ENCODE peak calls at places on chromosomes 11 and 22, in eight cellular contexts. A, E, C, P, F, S, Q and J are unnamed samples.

GRCh38 chr11:130522284-130522961 is 74.0 kb downstream of the ADAMTS15 start:
- DNase-seq in E (peak; percentile 51), F (peak; percentile 93), S (no peak), Q (no peak), P (peak; percentile 95), A (peak; percentile 54), C (peak; percentile 94), J (no peak)

GRCh38 chr22:23826510-23827350 is 12.1 kb downstream of the DERL3 start:
- DNase-seq in Q (no peak), F (peak; percentile 9), S (no peak), E (peak; percentile 35), P (peak; percentile 20), A (no peak), C (no peak), J (no peak)

GRCh38 chr22:19984201-19984753 is 32.3 kb downstream of the ARVCF start:
- DNase-seq in Q (no peak), A (no peak), C (no peak), E (no peak), F (peak; percentile 74), P (peak; percentile 79), S (peak; percentile 45), J (peak; percentile 53)

GRCh38 chr11:34891611-34892010 is 24.6 kb downstream of the APIP start:
- DNase-seq in E (no peak), P (no peak), C (no peak), F (no peak), Q (no peak), A (no peak), S (no peak), J (no peak)

GRCh38 chr11:34165786-34166557 is 60.5 kb downstream of the NAT10 start:
- DNase-seq in A (no peak), E (no peak), F (no peak), Q (no peak), P (no peak), S (no peak), C (no peak), J (no peak)

GRCh38 chr11:67271548-67272284 is 5.4 kb downstream of the GRK2 start:
- DNase-seq in P (no peak), C (no peak), Q (no peak), E (no peak), A (no peak), F (no peak), S (peak; percentile 69), J (peak; percentile 90)

GRCh38 chr11:128052912-128053641 is 534.3 kb downstream of the ETS1 start:
- DNase-seq in P (peak; percentile 89), C (no peak), E (peak; percentile 78), F (peak; percentile 84), Q (no peak), S (no peak), A (no peak), J (no peak)

GRCh38 chr22:34319346-34319745 is 399.1 kb upstream of the LARGE1 start:
- DNase-seq in A (no peak), Q (no peak), C (no peak), F (no peak), E (no peak), S (no peak), P (no peak), J (no peak)

GRCh38 chr11:520428-521178 is 13.6 kb upstream of the RNH1 start:
- DNase-seq in Q (no peak), E (no peak), F (no peak), S (no peak), C (no peak), A (no peak), P (no peak), J (peak; percentile 50)

GRCh38 chr22:35582218-35582860 is 34.8 kb downstream of the MB start:
- DNase-seq in E (no peak), F (no peak), A (no peak), Q (no peak), P (no peak), S (no peak), C (no peak), J (no peak)

GRCh38 chr11:912266-912665 is 1.7 kb upstream of the CHID1 start:
- DNase-seq in Q (no peak), A (no peak), S (no peak), E (no peak), C (no peak), F (no peak), P (no peak), J (no peak)

GRCh38 chr11:114977596-114977995 is 299.3 kb downstream of the NXPE2 start:
- DNase-seq in E (no peak), A (no peak), P (no peak), S (no peak), F (no peak), Q (no peak), C (no peak), J (no peak)

GRCh38 chr22:39463931-39464390 is 7.1 kb downstream of the MGAT3 start:
- DNase-seq in Q (no peak), S (no peak), C (no peak), F (no peak), A (peak; percentile 86), E (no peak), P (no peak), J (no peak)

DNA sequence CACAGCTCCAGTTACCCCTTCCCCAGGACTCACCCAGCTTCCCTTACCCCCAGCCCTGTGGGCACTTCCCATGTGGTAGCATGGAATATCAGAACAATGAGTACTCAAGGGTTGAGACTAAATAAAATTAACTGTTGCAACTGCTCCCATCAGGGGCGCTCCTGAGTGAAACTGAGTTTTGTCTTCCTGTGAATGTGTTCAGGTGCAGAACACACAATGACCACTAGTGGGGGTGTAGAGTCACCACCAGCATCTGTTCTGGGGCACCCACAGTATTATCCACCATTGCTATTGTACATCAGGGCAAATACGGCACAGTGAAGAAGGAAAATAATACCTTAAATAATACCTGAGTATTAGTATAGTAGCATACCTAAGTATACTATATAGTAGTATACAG is 689.7 kb downstream of the TBC1D22A start:
- DNase-seq in E (no peak), C (no peak), P (no peak), A (no peak), S (no peak), Q (no peak), F (no peak), J (peak; percentile 14)
- TF ChIP-seq CTCF in E (no peak), C (no peak), P (no peak), A (peak; percentile 24), S (peak; percentile 7), Q (peak; percentile 6), F (peak; percentile 16), J (peak; percentile 62)

DNA sequence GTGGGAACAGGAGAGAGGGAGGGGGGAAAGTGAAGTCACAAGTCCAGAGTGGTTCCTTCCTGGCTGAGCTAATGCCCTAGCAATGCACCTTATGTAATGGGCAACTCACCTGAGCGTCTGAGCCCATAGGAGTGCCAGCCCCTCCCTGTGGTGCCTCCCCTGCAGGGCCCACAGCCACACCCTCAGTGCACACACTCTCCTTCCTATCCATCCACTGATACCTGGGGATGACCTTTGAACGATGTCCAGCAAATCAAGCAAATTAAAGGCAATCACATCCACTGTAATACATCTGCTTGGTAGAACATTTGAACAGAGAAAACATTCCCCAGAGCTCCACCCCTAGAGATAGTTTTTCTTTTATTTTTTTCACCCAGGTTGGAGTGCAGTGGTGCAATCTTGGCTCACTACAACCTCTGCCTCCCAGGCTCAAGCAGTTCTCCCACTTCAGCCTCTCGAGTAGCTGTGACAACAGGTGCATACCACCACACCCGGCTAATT is 19.6 kb upstream of the MICAL2 start:
- DNase-seq in E (no peak), Q (no peak), P (no peak), F (no peak), S (no peak), C (no peak), A (no peak), J (no peak)
- TF ChIP-seq CTCF in E (no peak), Q (no peak), P (no peak), F (no peak), S (no peak), C (no peak), A (no peak), J (no peak)

GRCh38 chr11:57761301-57762234 is at the start of gene CTNND1:
- DNase-seq in E (peak; percentile 85), Q (peak; percentile 87), S (peak; percentile 93), C (peak; percentile 90), A (peak; percentile 76), F (peak; percentile 99), P (peak; percentile 97), J (peak; percentile 22)
- TF ChIP-seq CTCF in E (no peak), Q (no peak), S (no peak), C (no peak), A (peak; percentile 34), F (peak; percentile 11), P (no peak), J (no peak)

GRCh38 chr22:22800716-22801115 is 86.9 kb upstream of the IGLL5 start:
- DNase-seq in A (no peak), S (no peak), C (peak; percentile 40), E (no peak), F (no peak), Q (no peak), P (no peak), J (no peak)

GRCh38 chr22:22799561-22799960 is 88.1 kb upstream of the IGLL5 start:
- DNase-seq in Q (no peak), C (no peak), S (no peak), P (no peak), E (no peak), A (no peak), F (no peak), J (no peak)

GRCh38 chr22:22798716-22799115 is 88.9 kb upstream of the IGLL5 start:
- DNase-seq in C (no peak), F (no peak), Q (no peak), A (no peak), E (no peak), P (no peak), S (no peak), J (no peak)

GRCh38 chr22:22803285-22803853 is 84.2 kb upstream of the IGLL5 start:
- DNase-seq in A (no peak), F (no peak), P (no peak), S (no peak), Q (no peak), C (no peak), E (no peak), J (no peak)

GRCh38 chr22:22802346-22802970 is 85.2 kb upstream of the IGLL5 start:
- DNase-seq in A (no peak), E (no peak), F (no peak), Q (peak; percentile 39), P (no peak), C (no peak), S (peak; percentile 70), J (peak; percentile 66)
- TF ChIP-seq CTCF in A (no peak), E (no peak), F (peak; percentile 10), Q (peak; percentile 16), P (no peak), C (no peak), S (peak; percentile 66), J (peak; percentile 80)